ENCODE peak calls at places on chromosome 3, in six cellular contexts. D is stimulated activated CD8-positive, alpha-beta memory T cell treated with anti-CD3 and anti-CD28 coated beads, Interleukin-2, amount 100 ng/mL, for 48 hours; T is renal cortical epithelial cell; G is activated naive CD4-positive, alpha-beta T cell treated with anti-CD3 and anti-CD28 coated beads for 36 hours; W is HFFc6; Y is progenitor cell of endocrine pancreas. I is an unnamed sample.

GRCh38 chr3:115580566-115580965 is 42.7 kb upstream of the GAP43 start:
- DNase-seq in Y (no peak), D (no peak), W (no peak), G (no peak), T (no peak), I (no peak)

GRCh38 chr3:13072239-13073041 is 789 bp downstream of the IQSEC1 start:
- DNase-seq in T (no peak), Y (no peak), D (no peak), G (no peak), W (no peak), I (no peak)

GRCh38 chr3:49566312-49566711 is 12.0 kb downstream of the BSN start:
- DNase-seq in D (no peak), W (no peak), G (no peak), T (peak; percentile 8), Y (no peak), I (no peak)

GRCh38 chr3:51024765-51025681 is 350.3 kb downstream of the DOCK3 start:
- DNase-seq in T (peak; percentile 6), Y (no peak), W (no peak), D (peak; percentile 30), G (peak; percentile 87), I (no peak)

GRCh38 chr3:56086355-56086754 is 381.9 kb downstream of the ERC2 start:
- DNase-seq in G (no peak), T (peak; percentile 22), D (no peak), Y (no peak), W (no peak), I (no peak)

GRCh38 chr3:141164844-141165243 is 66.8 kb upstream of the PXYLP1 start:
- DNase-seq in W (no peak), Y (no peak), T (no peak), D (no peak), G (no peak), I (no peak)

GRCh38 chr3:149258298-149258697 is 36.7 kb upstream of the CP start:
- DNase-seq in Y (no peak), W (no peak), D (no peak), T (no peak), G (no peak), I (no peak)

GRCh38 chr3:189168711-189169110 is 3.1 kb upstream of the TPRG1 start:
- DNase-seq in D (no peak), G (no peak), W (no peak), T (no peak), Y (no peak), I (no peak)

GRCh38 chr3:63970596-63971468 is 52.5 kb downstream of the PSMD6 start:
- DNase-seq in T (no peak), Y (no peak), G (no peak), W (no peak), D (no peak), I (no peak)

GRCh38 chr3:15539066-15539465 is 17.6 kb upstream of the COLQ start:
- DNase-seq in D (no peak), Y (no peak), G (no peak), W (no peak), T (no peak), I (no peak)

GRCh38 chr3:139559541-139559940 is 20.0 kb upstream of the RBP1 start:
- DNase-seq in W (no peak), G (no peak), D (no peak), T (peak; percentile 92), Y (no peak), I (no peak)

GRCh38 chr3:95036526-95037021 is 973.7 kb downstream of the NSUN3 start:
- DNase-seq in Y (no peak), W (no peak), D (no peak), G (no peak), T (no peak), I (peak; percentile 5)

GRCh38 chr3:44999782-45000181 is 23.7 kb downstream of the EXOSC7 start:
- DNase-seq in G (no peak), W (no peak), D (no peak), Y (no peak), T (no peak), I (no peak)

GRCh38 chr3:133211449-133211848 is 173.3 kb downstream of the TMEM108 start:
- DNase-seq in T (peak; percentile 11), Y (no peak), W (no peak), G (no peak), D (no peak), I (no peak)